ENCODE peak calls at places on chromosomes 5 and 9, in five cellular contexts. A is GM13976; W is NCI-H774; E is adrenal gland; D is naive thymus-derived CD8-positive, alpha-beta T cell. J is an unnamed sample.

GRCh38 chr5:137705106-137705505 is 30.8 kb downstream of the KLHL3 start:
- DNase-seq in A (no peak), W (no peak), E (no peak), D (no peak), J (no peak)

GRCh38 chr5:180171568-180172094 is 37.4 kb downstream of the RASGEF1C start:
- DNase-seq in A (no peak), W (no peak), E (no peak), D (no peak), J (no peak)

GRCh38 chr5:36202521-36202961 is 39.2 kb downstream of the NADK2 start:
- DNase-seq in A (no peak), W (no peak), E (no peak), D (no peak), J (no peak)

GRCh38 chr9:70340572-70340971 is 73.9 kb downstream of the KLF9 start:
- DNase-seq in A (peak; percentile 32), W (peak; percentile 7), E (no peak), D (peak; percentile 25), J (no peak)

GRCh38 chr9:137279741-137280477 is 2.4 kb downstream of the TOR4A start:
- DNase-seq in A (no peak), W (no peak), E (peak; percentile 17), D (no peak), J (no peak)

GRCh38 chr5:139654875-139655491 is 6.8 kb downstream of the CXXC5 start:
- DNase-seq in A (no peak), W (no peak), E (no peak), D (no peak), J (no peak)

GRCh38 chr5:14449052-14449661 is 132.4 kb upstream of the OTULINL start:
- DNase-seq in A (no peak), W (no peak), E (no peak), D (no peak), J (no peak)

GRCh38 chr5:56440871-56441740 is 208.0 kb upstream of the ANKRD55 start:
- DNase-seq in A (no peak), W (no peak), E (no peak), D (no peak), J (no peak)

GRCh38 chr5:141958113-141958512 is at the start of gene PCDH12:
- DNase-seq in A (no peak), W (no peak), E (no peak), D (no peak), J (no peak)

GRCh38 chr5:9781275-9781674 is 151.1 kb upstream of the TAS2R1 start:
- DNase-seq in A (no peak), W (no peak), E (no peak), D (no peak), J (no peak)

GRCh38 chr9:6911901-6912650 is 154.3 kb downstream of the KDM4C start:
- DNase-seq in A (no peak), W (no peak), E (no peak), D (no peak), J (no peak)

GRCh38 chr5:157994271-157994691 is 135.3 kb upstream of the CLINT1 start:
- DNase-seq in A (no peak), W (no peak), E (no peak), D (peak; percentile 55), J (no peak)

GRCh38 chr5:80806929-80807328 is 152.1 kb upstream of the DHFR start:
- DNase-seq in A (no peak), W (no peak), E (no peak), D (no peak), J (no peak)

GRCh38 chr9:37327553-37327952 is 94.9 kb upstream of the GRHPR start:
- DNase-seq in A (no peak), W (no peak), E (no peak), D (no peak), J (no peak)

GRCh38 chr5:94872526-94872925 is 254.1 kb downstream of the SLF1 start:
- DNase-seq in A (no peak), W (no peak), E (no peak), D (no peak), J (no peak)

GRCh38 chr5:167485395-167485794 is 806.0 kb upstream of the WWC1 start:
- DNase-seq in A (no peak), W (no peak), E (no peak), D (no peak), J (no peak)

GRCh38 chr9:126397056-126397455 is 70.4 kb downstream of the MVB12B start:
- DNase-seq in A (peak; percentile 46), W (no peak), E (no peak), D (peak; percentile 80), J (no peak)

GRCh38 chr9:116027096-116027495 is 126.5 kb upstream of the PAPPA start:
- DNase-seq in A (no peak), W (no peak), E (no peak), D (no peak), J (no peak)

GRCh38 chr5:122192883-122193496 is 63.6 kb downstream of the ZNF474 start:
- DNase-seq in A (peak; percentile 29), W (peak; percentile 56), E (peak; percentile 45), D (peak; percentile 1), J (peak; percentile 67)

GRCh38 chr5:33313150-33313549 is 127.6 kb upstream of the TARS1 start:
- DNase-seq in A (no peak), W (no peak), E (no peak), D (no peak), J (no peak)

GRCh38 chr5:5432020-5432707 is 9.7 kb downstream of the ICE1 start:
- DNase-seq in A (no peak), W (no peak), E (no peak), D (no peak), J (no peak)

GRCh38 chr9:14400658-14400995 is 86.7 kb upstream of the NFIB start:
- DNase-seq in A (no peak), W (peak; percentile 73), E (no peak), D (no peak), J (peak; percentile 23)

GRCh38 chr5:98638111-98638510 is 135.4 kb upstream of the RGMB start:
- DNase-seq in A (no peak), W (no peak), E (no peak), D (no peak), J (no peak)

GRCh38 chr5:172336666-172337310 is 53.2 kb upstream of the UBTD2 start:
- DNase-seq in A (no peak), W (no peak), E (no peak), D (no peak), J (no peak)

GRCh38 chr5:6633469-6634326 is 458 bp downstream of the SRD5A1 start:
- DNase-seq in A (no peak), W (no peak), E (no peak), D (no peak), J (no peak)

GRCh38 chr9:83544002-83544698 is 5.9 kb upstream of the FRMD3 start:
- DNase-seq in A (peak; percentile 62), W (peak; percentile 34), E (peak; percentile 51), D (no peak), J (peak; percentile 9)

GRCh38 chr9:6054280-6055099 is 39.1 kb upstream of the RANBP6 start:
- DNase-seq in A (peak; percentile 35), W (peak; percentile 88), E (peak; percentile 66), D (peak; percentile 49), J (peak; percentile 24)

GRCh38 chr9:136826703-136827582 is 15.3 kb upstream of the AJM1 start:
- DNase-seq in A (no peak), W (no peak), E (peak; percentile 20), D (no peak), J (no peak)